ENCODE peak calls at places on chromosome 1, in nine cellular contexts. M is fibroblast of mammary gland, V is cardiac muscle cell, O is fibroblast of pulmonary artery, X is stomach, A is left ventricle myocardium inferior, Y is lung, J is sigmoid colon, E is transverse colon. I is an unnamed sample.

GRCh38 chr1:2300004-2300771 is 72.1 kb downstream of the SKI start:
- DNase-seq in A (no peak), M (no peak), Y (no peak), O (no peak), X (peak), J (no peak), E (peak), V (no peak), I (no peak)

GRCh38 chr1:45009956-45010854 is 919 bp downstream of the HECTD3 start:
- DNase-seq in O (no peak), A (peak), V (no peak), Y (no peak), M (no peak), X (peak), E (peak), J (no peak), I (peak)

GRCh38 chr1:192867180-192867579 is 58.3 kb downstream of the RGS2 start:
- DNase-seq in J (no peak), Y (no peak), M (no peak), V (no peak), O (no peak), A (no peak), X (no peak), E (no peak), I (no peak)

GRCh38 chr1:32536117-32536516 is 3.1 kb upstream of the ZBTB8A start:
- DNase-seq in V (no peak), J (no peak), O (no peak), Y (no peak), E (no peak), A (no peak), M (no peak), X (no peak), I (no peak)

GRCh38 chr1:175514309-175515001 is 228.9 kb downstream of the TNR start:
- DNase-seq in O (peak), E (no peak), V (peak), Y (no peak), M (no peak), J (no peak), X (no peak), A (no peak), I (no peak)

GRCh38 chr1:159924025-159924790 is 1.1 kb downstream of the TAGLN2 start:
- DNase-seq in J (peak), X (peak), M (peak), V (peak), A (peak), Y (peak), E (peak), O (peak), I (peak)

GRCh38 chr1:85894651-85895050 is 186.4 kb upstream of the ZNHIT6 start:
- DNase-seq in X (no peak), Y (no peak), A (no peak), E (no peak), O (peak), J (no peak), M (peak), V (peak), I (peak)

GRCh38 chr1:194616835-194617234 is 1430.4 kb upstream of the B3GALT2 start:
- DNase-seq in A (no peak), J (no peak), M (no peak), O (no peak), V (no peak), E (no peak), X (no peak), Y (no peak), I (no peak)

GRCh38 chr1:234726359-234726836 is 116.4 kb upstream of the IRF2BP2 start:
- DNase-seq in J (peak), X (no peak), E (no peak), O (no peak), M (no peak), A (no peak), V (no peak), Y (no peak), I (peak)

GRCh38 chr1:230594374-230594773 is 47.9 kb upstream of the COG2 start:
- DNase-seq in A (no peak), J (no peak), M (no peak), O (no peak), X (no peak), E (peak), Y (no peak), V (no peak), I (no peak)
- H3K4me3 ChIP-seq in A (no peak), J (no peak), M (no peak), O (no peak), X (no peak), E (no peak), Y (no peak), V (no peak), I (no peak)

DNA sequence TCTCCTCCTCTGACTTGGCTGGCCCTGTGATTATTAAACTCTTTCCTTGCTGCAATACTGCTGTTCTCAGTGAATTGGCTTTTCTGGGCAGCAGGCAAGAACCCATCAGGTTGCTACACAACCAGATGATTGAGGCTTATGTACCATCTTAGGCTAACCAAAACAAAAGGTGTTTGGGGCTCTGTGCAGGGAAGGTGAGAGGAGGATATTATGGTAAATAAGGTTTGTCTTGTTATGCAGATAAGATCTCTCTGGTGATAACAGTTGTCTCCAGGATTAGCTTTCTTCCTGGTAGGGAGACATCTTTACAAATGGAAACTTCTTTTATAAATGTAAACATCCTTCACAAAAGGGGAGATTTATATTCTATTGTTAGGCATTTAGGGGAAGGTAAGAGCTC is 44.5 kb upstream of the GORAB start:
- DNase-seq in M (no peak), J (no peak), Y (no peak), V (no peak), E (no peak), O (no peak), A (no peak), X (no peak), I (no peak)
- H3K4me3 ChIP-seq in M (no peak), J (no peak), Y (no peak), V (no peak), E (no peak), O (no peak), A (no peak), X (no peak), I (no peak)

GRCh38 chr1:212794561-212795014 is 2.9 kb downstream of the TATDN3 start:
- DNase-seq in X (no peak), J (no peak), Y (no peak), E (no peak), M (no peak), V (peak), O (peak), A (no peak), I (no peak)
- H3K4me3 ChIP-seq in X (no peak), J (no peak), Y (no peak), E (no peak), M (no peak), V (no peak), O (no peak), A (no peak), I (no peak)

DNA sequence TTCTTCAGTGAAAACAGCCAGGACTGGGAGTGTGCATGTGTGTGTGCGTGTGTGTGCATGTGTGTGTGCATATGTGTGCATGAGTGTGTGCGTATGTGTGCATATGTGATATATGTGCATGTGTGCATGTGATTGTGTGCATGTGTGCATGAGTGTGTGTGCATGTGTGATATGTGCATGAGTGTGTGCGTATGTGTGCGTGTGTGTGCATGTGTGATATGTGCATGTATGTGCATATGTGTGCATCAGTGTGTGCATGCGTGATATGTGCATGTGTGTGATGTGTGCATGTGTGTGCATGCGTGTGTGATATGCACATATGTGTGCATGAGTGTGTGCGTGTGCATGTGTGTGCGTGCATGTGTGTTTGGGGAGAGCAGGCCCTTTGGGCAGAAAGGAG is 89.8 kb downstream of the ITPKB start:
- DNase-seq in O (no peak), E (no peak), M (no peak), Y (no peak), J (no peak), A (peak), X (no peak), V (no peak), I (no peak)
- H3K4me3 ChIP-seq in O (no peak), E (no peak), M (no peak), Y (no peak), J (no peak), A (no peak), X (no peak), V (no peak), I (no peak)

GRCh38 chr1:3651939-3652537 is at the start of gene TP73:
- DNase-seq in O (no peak), E (no peak), V (peak), Y (no peak), J (no peak), M (no peak), X (no peak), A (no peak), I (peak)
- H3K4me3 ChIP-seq in O (no peak), E (peak), V (peak), Y (no peak), J (no peak), M (no peak), X (peak), A (peak), I (no peak)

GRCh38 chr1:211348547-211348946 is 21.9 kb downstream of the TRAF5 start:
- DNase-seq in A (no peak), V (no peak), X (no peak), E (no peak), Y (no peak), J (no peak), M (no peak), O (no peak), I (no peak)
- H3K4me3 ChIP-seq in A (no peak), V (no peak), X (no peak), E (no peak), Y (no peak), J (no peak), M (no peak), O (no peak), I (no peak)

GRCh38 chr1:243926803-243927245 is 76.8 kb upstream of the AKT3 start:
- DNase-seq in M (peak), J (no peak), V (peak), O (peak), Y (no peak), X (no peak), E (no peak), A (no peak), I (peak)
- H3K4me3 ChIP-seq in M (no peak), J (no peak), V (no peak), O (no peak), Y (no peak), X (no peak), E (no peak), A (no peak), I (no peak)

DNA sequence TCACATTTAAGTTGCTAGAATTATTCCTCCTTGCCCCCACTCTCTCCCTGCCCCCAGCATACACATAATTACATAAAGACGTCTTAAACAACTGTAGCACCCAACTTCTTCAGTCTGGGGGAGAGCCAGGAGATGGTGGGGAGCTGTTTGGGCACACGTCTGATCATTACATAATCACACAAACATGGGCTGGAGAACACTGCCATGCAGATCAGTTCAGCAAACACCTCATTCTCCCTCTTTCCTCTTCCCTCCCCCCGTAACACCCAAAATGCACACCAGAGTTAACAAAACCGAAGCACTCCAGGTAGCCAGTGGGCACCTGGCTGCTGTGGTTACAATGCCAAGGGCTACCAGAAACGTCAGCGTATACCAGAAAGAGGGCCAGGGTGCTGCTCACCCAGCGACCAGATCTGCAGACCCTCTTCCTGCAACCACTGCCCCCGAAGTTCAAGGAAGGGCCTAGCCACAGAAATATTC is 1.6 kb downstream of the HIVEP3 start:
- DNase-seq in O (no peak), V (no peak), A (no peak), E (no peak), M (no peak), Y (no peak), X (no peak), J (no peak), I (no peak)
- H3K4me3 ChIP-seq in O (peak), V (peak), A (peak), E (no peak), M (no peak), Y (no peak), X (peak), J (no peak), I (peak)

DNA sequence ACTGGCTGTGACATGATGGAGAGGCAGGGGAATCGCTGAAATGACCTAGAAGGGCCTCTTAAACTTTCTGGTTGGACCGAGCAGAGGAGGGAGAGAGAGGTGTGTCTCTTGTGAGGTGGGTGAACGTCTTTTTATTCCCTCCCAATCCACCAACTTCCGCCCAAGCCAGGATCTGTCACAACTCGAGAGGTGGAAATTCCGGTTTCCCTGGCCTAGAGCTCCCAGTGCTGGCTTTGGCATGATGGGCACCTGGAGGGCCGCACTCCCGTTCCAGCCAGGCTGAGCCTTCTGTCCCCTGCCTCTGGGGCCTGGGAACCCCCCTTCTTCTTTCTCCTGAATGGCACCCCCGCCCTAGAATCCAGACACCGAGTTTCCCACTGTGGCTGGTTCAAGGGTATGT is at the start of gene SEMA4A:
- DNase-seq in M (no peak), V (no peak), Y (peak), A (no peak), O (no peak), J (no peak), E (peak), X (peak), I (no peak)
- H3K4me3 ChIP-seq in M (no peak), V (no peak), Y (no peak), A (no peak), O (no peak), J (no peak), E (no peak), X (peak), I (no peak)